ENCODE peak calls at places on chromosomes 5 and 9, in four cellular contexts. One of them, this sample, is unnamed.

GRCh38 chr5:34914671-34915138 is 599 bp downstream of the RAD1 start:
- DNase-seq in endothelial cell: peak; percentile 11
- DNase-seq in brain microvascular endothelial cell: peak; percentile 13
- DNase-seq in fibroblast of pulmonary artery: peak; percentile 32
- DNase-seq in this sample: no peak

GRCh38 chr5:177312649-177313181 is 1.0 kb upstream of the MXD3 start:
- DNase-seq in endothelial cell: no peak
- DNase-seq in brain microvascular endothelial cell: no peak
- DNase-seq in fibroblast of pulmonary artery: no peak
- DNase-seq in this sample: peak; percentile 20

GRCh38 chr9:81370096-81370495 is 319.3 kb downstream of the TLE1 start:
- DNase-seq in endothelial cell: no peak
- DNase-seq in brain microvascular endothelial cell: no peak
- DNase-seq in fibroblast of pulmonary artery: no peak
- DNase-seq in this sample: no peak

GRCh38 chr5:179260324-179261070 is 84.8 kb downstream of the ADAMTS2 start:
- DNase-seq in endothelial cell: no peak
- DNase-seq in brain microvascular endothelial cell: no peak
- DNase-seq in fibroblast of pulmonary artery: no peak
- DNase-seq in this sample: no peak

GRCh38 chr9:75988663-75989062 is 98.2 kb downstream of the PCSK5 start:
- DNase-seq in endothelial cell: no peak
- DNase-seq in brain microvascular endothelial cell: no peak
- DNase-seq in fibroblast of pulmonary artery: no peak
- DNase-seq in this sample: no peak

GRCh38 chr5:160961761-160962160 is 109.8 kb upstream of the ATP10B start:
- DNase-seq in endothelial cell: no peak
- DNase-seq in brain microvascular endothelial cell: no peak
- DNase-seq in fibroblast of pulmonary artery: no peak
- DNase-seq in this sample: no peak

GRCh38 chr5:72064801-72065570 is 42.3 kb upstream of the MAP1B start:
- DNase-seq in endothelial cell: no peak
- DNase-seq in brain microvascular endothelial cell: no peak
- DNase-seq in fibroblast of pulmonary artery: no peak
- DNase-seq in this sample: no peak

GRCh38 chr5:151772029-151772867 is 494 bp downstream of the G3BP1 start:
- DNase-seq in endothelial cell: peak; percentile 29
- DNase-seq in brain microvascular endothelial cell: no peak
- DNase-seq in fibroblast of pulmonary artery: peak; percentile 34
- DNase-seq in this sample: peak; percentile 24

GRCh38 chr9:127189628-127190027 is 67.2 kb upstream of the ANGPTL2 start:
- DNase-seq in endothelial cell: no peak
- DNase-seq in brain microvascular endothelial cell: no peak
- DNase-seq in fibroblast of pulmonary artery: no peak
- DNase-seq in this sample: no peak

GRCh38 chr5:73301208-73302088 is 128.5 kb downstream of the TMEM174 start:
- DNase-seq in endothelial cell: no peak
- DNase-seq in brain microvascular endothelial cell: no peak
- DNase-seq in fibroblast of pulmonary artery: no peak
- DNase-seq in this sample: no peak

GRCh38 chr9:3516667-3517330 is 9.0 kb downstream of the RFX3 start:
- DNase-seq in endothelial cell: no peak
- DNase-seq in brain microvascular endothelial cell: no peak
- DNase-seq in fibroblast of pulmonary artery: no peak
- DNase-seq in this sample: no peak

GRCh38 chr5:66741394-66741793 is 145.2 kb downstream of the MAST4 start:
- DNase-seq in endothelial cell: no peak
- DNase-seq in brain microvascular endothelial cell: no peak
- DNase-seq in fibroblast of pulmonary artery: no peak
- DNase-seq in this sample: no peak

GRCh38 chr5:143134900-143135299 is 268.6 kb downstream of the NR3C1 start:
- DNase-seq in endothelial cell: no peak
- DNase-seq in brain microvascular endothelial cell: no peak
- DNase-seq in fibroblast of pulmonary artery: no peak
- DNase-seq in this sample: no peak

GRCh38 chr9:97364769-97365490 is 47.0 kb upstream of the TDRD7 start:
- DNase-seq in endothelial cell: no peak
- DNase-seq in brain microvascular endothelial cell: no peak
- DNase-seq in fibroblast of pulmonary artery: no peak
- DNase-seq in this sample: no peak

GRCh38 chr9:124861342-124862229 is at the start of the genes ARPC5L and RPL35:
- DNase-seq in endothelial cell: peak; percentile 95
- DNase-seq in brain microvascular endothelial cell: peak; percentile 89
- DNase-seq in fibroblast of pulmonary artery: peak; percentile 92
- DNase-seq in this sample: peak; percentile 95

GRCh38 chr9:91407580-91408275 is 15.9 kb downstream of the NFIL3 start:
- DNase-seq in endothelial cell: no peak
- DNase-seq in brain microvascular endothelial cell: no peak
- DNase-seq in fibroblast of pulmonary artery: no peak
- DNase-seq in this sample: no peak

GRCh38 chr9:31071606-31072286 is 1312.7 kb upstream of the ACO1 start:
- DNase-seq in endothelial cell: no peak
- DNase-seq in brain microvascular endothelial cell: no peak
- DNase-seq in fibroblast of pulmonary artery: no peak
- DNase-seq in this sample: no peak

GRCh38 chr9:128152133-128152780 is 3.0 kb downstream of the LCN2 start:
- DNase-seq in endothelial cell: no peak
- DNase-seq in brain microvascular endothelial cell: no peak
- DNase-seq in fibroblast of pulmonary artery: no peak
- DNase-seq in this sample: no peak

GRCh38 chr5:9924614-9925013 is 294.5 kb upstream of the TAS2R1 start:
- DNase-seq in endothelial cell: no peak
- DNase-seq in brain microvascular endothelial cell: peak; percentile 95
- DNase-seq in fibroblast of pulmonary artery: peak; percentile 99
- DNase-seq in this sample: peak; percentile 96

GRCh38 chr9:4048441-4048840 is 251.4 kb downstream of the GLIS3 start:
- DNase-seq in endothelial cell: no peak
- DNase-seq in brain microvascular endothelial cell: peak; percentile 31
- DNase-seq in fibroblast of pulmonary artery: peak; percentile 68
- DNase-seq in this sample: peak; percentile 65

GRCh38 chr9:135130266-135130976 is 43.0 kb downstream of the OLFM1 start:
- DNase-seq in endothelial cell: no peak
- DNase-seq in brain microvascular endothelial cell: no peak
- DNase-seq in fibroblast of pulmonary artery: peak; percentile 4
- DNase-seq in this sample: no peak

GRCh38 chr5:82274343-82275266 is 3.5 kb downstream of the RPS23 start:
- DNase-seq in endothelial cell: no peak
- DNase-seq in brain microvascular endothelial cell: no peak
- DNase-seq in fibroblast of pulmonary artery: no peak
- DNase-seq in this sample: no peak

GRCh38 chr5:64619609-64620008 is 70.7 kb upstream of the SHISAL2B start:
- DNase-seq in endothelial cell: no peak
- DNase-seq in brain microvascular endothelial cell: no peak
- DNase-seq in fibroblast of pulmonary artery: peak; percentile 73
- DNase-seq in this sample: no peak

GRCh38 chr5:28164568-28164967 is 1126.2 kb upstream of the CDH9 start:
- DNase-seq in endothelial cell: no peak
- DNase-seq in brain microvascular endothelial cell: no peak
- DNase-seq in fibroblast of pulmonary artery: no peak
- DNase-seq in this sample: no peak

GRCh38 chr5:431001-431710 is 11.8 kb upstream of the EXOC3 start:
- DNase-seq in endothelial cell: peak; percentile 79
- DNase-seq in brain microvascular endothelial cell: peak; percentile 34
- DNase-seq in fibroblast of pulmonary artery: peak; percentile 56
- DNase-seq in this sample: peak; percentile 29

GRCh38 chr5:19713740-19714139 is 274.3 kb downstream of the CDH18 start:
- DNase-seq in endothelial cell: no peak
- DNase-seq in brain microvascular endothelial cell: no peak
- DNase-seq in fibroblast of pulmonary artery: no peak
- DNase-seq in this sample: no peak

GRCh38 chr5:173197375-173197891 is 37.6 kb downstream of the NKX2-5 start:
- DNase-seq in endothelial cell: no peak
- DNase-seq in brain microvascular endothelial cell: no peak
- DNase-seq in fibroblast of pulmonary artery: no peak
- DNase-seq in this sample: no peak

GRCh38 chr9:121118266-121118665 is 43.5 kb downstream of the CNTRL start:
- DNase-seq in endothelial cell: no peak
- DNase-seq in brain microvascular endothelial cell: no peak
- DNase-seq in fibroblast of pulmonary artery: no peak
- DNase-seq in this sample: no peak

GRCh38 chr9:121120386-121120785 is 45.6 kb downstream of the CNTRL start:
- DNase-seq in endothelial cell: no peak
- DNase-seq in brain microvascular endothelial cell: no peak
- DNase-seq in fibroblast of pulmonary artery: no peak
- DNase-seq in this sample: no peak

GRCh38 chr9:121123816-121124536 is 49.2 kb downstream of the CNTRL start:
- DNase-seq in endothelial cell: no peak
- DNase-seq in brain microvascular endothelial cell: no peak
- DNase-seq in fibroblast of pulmonary artery: no peak
- DNase-seq in this sample: no peak

GRCh38 chr9:121122450-121123032 is 47.8 kb downstream of the CNTRL start:
- DNase-seq in endothelial cell: no peak
- DNase-seq in brain microvascular endothelial cell: no peak
- DNase-seq in fibroblast of pulmonary artery: peak; percentile 4
- DNase-seq in this sample: peak; percentile 24

GRCh38 chr9:121121582-121122087 is 46.9 kb downstream of the CNTRL start:
- DNase-seq in endothelial cell: peak; percentile 93
- DNase-seq in brain microvascular endothelial cell: peak; percentile 99
- DNase-seq in fibroblast of pulmonary artery: peak; percentile 97
- DNase-seq in this sample: peak; percentile 97
- TF ChIP-seq CTCF in endothelial cell: no peak
- TF ChIP-seq CTCF in brain microvascular endothelial cell: peak; percentile 52
- TF ChIP-seq CTCF in fibroblast of pulmonary artery: peak; percentile 41
- TF ChIP-seq CTCF in this sample: peak; percentile 20

DNA sequence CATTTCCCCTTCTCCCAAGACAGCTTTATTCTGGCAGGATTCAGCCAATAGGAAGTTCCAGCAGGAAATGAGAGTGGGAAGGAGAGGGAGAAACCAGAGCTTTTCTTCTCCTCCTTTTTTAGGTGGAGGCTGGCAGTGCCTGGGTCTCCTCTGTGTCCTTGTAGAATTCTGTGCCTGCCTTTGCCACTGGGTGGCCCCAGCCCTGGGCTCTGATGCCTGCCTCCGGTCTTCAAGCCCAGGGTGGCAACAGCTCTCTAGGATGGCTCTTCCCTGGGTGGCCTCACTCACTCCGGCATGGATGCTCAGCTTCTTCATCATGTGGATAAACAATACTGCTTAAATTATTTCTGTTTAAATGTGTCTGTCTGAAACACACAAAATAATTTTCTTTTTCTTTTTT is 694.8 kb downstream of the SEMA5A start:
- DNase-seq in endothelial cell: no peak
- DNase-seq in brain microvascular endothelial cell: no peak
- DNase-seq in fibroblast of pulmonary artery: no peak
- DNase-seq in this sample: no peak
- TF ChIP-seq CTCF in endothelial cell: no peak
- TF ChIP-seq CTCF in brain microvascular endothelial cell: peak; percentile 30
- TF ChIP-seq CTCF in fibroblast of pulmonary artery: no peak
- TF ChIP-seq CTCF in this sample: no peak

DNA sequence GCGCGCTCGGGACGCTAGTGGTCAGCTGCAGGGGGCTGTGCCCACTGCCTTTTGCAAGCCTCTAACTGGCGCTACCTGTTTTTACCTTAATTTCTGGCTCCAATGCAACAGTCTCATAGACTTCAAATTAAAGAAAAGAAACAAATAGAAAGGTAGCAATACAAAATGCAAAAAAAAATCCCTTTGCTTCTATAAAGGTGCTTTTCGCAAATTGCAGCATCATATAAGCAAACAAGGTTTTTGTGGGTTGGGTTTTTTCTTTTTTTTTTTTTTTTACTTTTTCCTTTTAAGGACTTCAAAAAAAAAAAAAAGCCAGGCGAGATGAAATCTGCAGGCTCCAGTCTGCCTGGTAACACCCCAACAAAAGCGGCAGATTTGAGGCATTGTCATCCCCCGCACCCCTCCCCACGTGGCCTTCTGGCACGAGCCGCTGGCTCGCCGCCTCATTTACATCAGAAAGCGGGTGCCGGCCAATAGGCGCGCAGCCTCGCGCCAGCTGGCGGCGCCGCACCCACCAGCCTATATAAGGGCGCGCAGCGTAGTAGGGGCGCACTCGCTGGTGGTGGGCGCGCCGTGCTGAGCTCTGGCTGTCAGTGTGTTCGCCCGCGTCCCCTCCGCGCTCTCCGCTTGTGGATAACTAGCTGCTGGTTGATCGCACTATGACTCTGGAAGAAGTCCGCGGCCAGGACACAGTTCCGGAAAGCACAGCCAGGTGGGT is at the start of gene GADD45G:
- DNase-seq in endothelial cell: peak; percentile 81
- DNase-seq in brain microvascular endothelial cell: peak; percentile 48
- DNase-seq in fibroblast of pulmonary artery: peak; percentile 84
- DNase-seq in this sample: peak; percentile 76
- TF ChIP-seq CTCF in endothelial cell: no peak
- TF ChIP-seq CTCF in brain microvascular endothelial cell: no peak
- TF ChIP-seq CTCF in fibroblast of pulmonary artery: no peak
- TF ChIP-seq CTCF in this sample: peak; percentile 2

DNA sequence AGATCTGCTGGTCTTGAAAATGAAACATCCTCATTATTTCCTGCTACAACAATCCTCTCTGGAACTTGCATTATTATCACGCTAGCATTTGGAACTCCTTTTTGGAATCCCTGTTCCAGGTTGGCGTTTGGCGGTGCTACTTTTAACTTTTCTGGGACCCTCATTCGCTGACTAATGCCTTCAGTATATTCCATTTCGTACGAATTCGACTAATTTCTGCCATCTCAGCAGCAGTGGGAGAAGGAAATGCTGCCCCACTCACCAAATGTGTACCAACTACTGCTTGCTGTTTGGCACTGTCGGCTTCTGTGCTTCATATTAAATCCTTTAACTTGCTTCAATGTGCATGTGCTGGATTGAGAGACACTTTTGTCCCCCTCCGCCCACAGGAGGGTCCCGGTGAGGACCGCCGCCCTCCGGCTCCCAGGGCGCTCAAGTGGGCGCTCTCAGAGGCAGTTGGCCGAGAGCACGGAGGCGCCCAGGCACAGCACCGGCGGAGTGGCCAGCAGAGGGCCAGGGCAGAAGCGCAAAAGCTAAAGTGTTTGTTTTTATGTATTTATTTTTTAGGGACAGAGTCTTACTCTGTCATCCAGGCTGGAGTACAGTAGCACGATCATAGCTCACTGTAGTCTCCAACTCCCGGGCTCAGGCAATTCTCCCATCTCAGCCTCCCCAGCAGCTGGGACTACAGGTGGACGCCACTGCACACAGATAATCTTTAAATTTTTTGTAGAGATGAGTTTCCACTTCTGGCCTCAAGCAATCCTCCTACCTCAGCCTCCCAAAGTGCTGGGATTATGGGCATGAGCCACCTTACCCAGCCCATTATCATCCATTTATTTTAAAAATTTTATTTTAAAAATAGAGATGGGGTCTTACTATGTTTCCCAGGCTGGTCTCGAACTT is 11.9 kb downstream of the PDE6A start:
- DNase-seq in endothelial cell: peak; percentile 20
- DNase-seq in brain microvascular endothelial cell: no peak
- DNase-seq in fibroblast of pulmonary artery: peak; percentile 7
- DNase-seq in this sample: no peak
- TF ChIP-seq CTCF in endothelial cell: no peak
- TF ChIP-seq CTCF in brain microvascular endothelial cell: peak; percentile 75
- TF ChIP-seq CTCF in fibroblast of pulmonary artery: peak; percentile 34
- TF ChIP-seq CTCF in this sample: peak; percentile 57

DNA sequence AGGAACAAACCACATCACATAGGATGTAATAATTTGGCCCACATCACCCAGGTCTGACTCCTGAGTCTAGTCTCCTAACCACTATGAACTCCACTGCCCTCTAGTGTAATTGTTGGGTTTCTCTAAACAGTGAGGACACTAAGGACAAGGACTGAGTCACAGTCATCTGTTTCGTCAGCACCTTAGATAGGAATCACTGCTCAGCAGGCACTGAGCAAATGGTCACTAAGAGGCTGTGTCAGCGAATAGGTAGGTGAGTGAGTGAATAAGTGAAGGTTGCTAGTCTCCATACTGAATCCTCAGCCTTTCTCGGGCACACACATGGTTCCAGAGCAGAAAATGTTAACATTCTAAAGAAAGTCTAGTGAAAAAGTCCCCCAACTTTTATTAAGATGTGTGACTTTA is 278.6 kb downstream of the SPOCK1 start:
- DNase-seq in endothelial cell: peak; percentile 14
- DNase-seq in brain microvascular endothelial cell: peak; percentile 55
- DNase-seq in fibroblast of pulmonary artery: peak; percentile 84
- DNase-seq in this sample: peak; percentile 66
- TF ChIP-seq CTCF in endothelial cell: peak; percentile 43
- TF ChIP-seq CTCF in brain microvascular endothelial cell: peak; percentile 67
- TF ChIP-seq CTCF in fibroblast of pulmonary artery: peak; percentile 81
- TF ChIP-seq CTCF in this sample: peak; percentile 46